ENCODE peak calls at places on chromosomes 4 and X, in six cellular contexts. T is A549, V is GM12878, B is HepG2, O is SK-N-SH, X is H1. U is an unnamed sample.

GRCh38 chr4:26238782-26239647 is 81.8 kb upstream of the RBPJ start:
- DNase-seq in B (peak; percentile 8), O (no peak), X (no peak), T (no peak), V (no peak), U (no peak)

GRCh38 chr4:7154351-7154981 is 37.9 kb upstream of the SORCS2 start:
- DNase-seq in V (no peak), O (no peak), T (no peak), X (no peak), B (no peak), U (no peak)

GRCh38 chrX:12319012-12319519 is 180.8 kb downstream of the FRMPD4 start:
- DNase-seq in V (no peak), B (no peak), T (no peak), X (no peak), O (no peak), U (no peak)

GRCh38 chrX:118156254-118156952 is 39.8 kb upstream of the KLHL13 start:
- DNase-seq in X (no peak), B (peak; percentile 32), T (no peak), V (no peak), O (no peak), U (no peak)

GRCh38 chr4:145909331-145909730 is 29.3 kb downstream of the ZNF827 start:
- DNase-seq in B (no peak), O (peak; percentile 20), X (peak; percentile 82), T (peak; percentile 74), V (no peak), U (peak; percentile 22)

GRCh38 chr4:61320154-61320553 is 120.0 kb downstream of the ADGRL3 start:
- DNase-seq in B (no peak), T (no peak), O (no peak), X (no peak), V (no peak), U (no peak)

GRCh38 chrX:13177921-13178320 is 133.5 kb upstream of the FAM9C start:
- DNase-seq in T (no peak), O (no peak), V (no peak), B (no peak), X (no peak), U (no peak)

GRCh38 chr4:41619161-41619560 is 81.2 kb downstream of the LIMCH1 start:
- DNase-seq in O (no peak), T (no peak), B (no peak), X (peak; percentile 59), V (no peak), U (no peak)

GRCh38 chr4:76296421-76296820 is 10.1 kb upstream of the STBD1 start:
- DNase-seq in V (no peak), X (no peak), O (no peak), B (no peak), T (no peak), U (no peak)

GRCh38 chr4:139913398-139913990 is 240.5 kb downstream of the MAML3 start:
- DNase-seq in O (no peak), B (peak; percentile 44), T (no peak), X (no peak), V (no peak), U (no peak)

GRCh38 chr4:48602763-48603162 is 112.7 kb downstream of the ZAR1 start:
- DNase-seq in T (no peak), B (no peak), V (no peak), O (no peak), X (no peak), U (no peak)

GRCh38 chrX:119757979-119758681 is at the start of gene SOWAHD:
- DNase-seq in T (no peak), V (no peak), B (peak; percentile 50), X (peak; percentile 71), O (peak; percentile 63), U (peak; percentile 52)

GRCh38 chr4:12393631-12394262 is 965.1 kb upstream of the HS3ST1 start:
- DNase-seq in V (no peak), B (no peak), O (no peak), X (no peak), T (no peak), U (no peak)

GRCh38 chr4:94546949-94547348 is 95.2 kb downstream of the PDLIM5 start:
- DNase-seq in B (no peak), V (no peak), T (no peak), O (no peak), X (no peak), U (no peak)

GRCh38 chr4:94540476-94540875 is 88.7 kb downstream of the PDLIM5 start:
- DNase-seq in O (no peak), T (no peak), V (no peak), X (no peak), B (no peak), U (no peak)

GRCh38 chr4:94544811-94545210 is 93.1 kb downstream of the PDLIM5 start:
- DNase-seq in O (no peak), B (peak; percentile 10), T (no peak), X (no peak), V (no peak), U (no peak)

GRCh38 chr4:94548571-94548970 is 96.8 kb downstream of the PDLIM5 start:
- DNase-seq in O (no peak), X (no peak), T (peak; percentile 9), B (peak; percentile 71), V (no peak), U (peak; percentile 69)

DNA sequence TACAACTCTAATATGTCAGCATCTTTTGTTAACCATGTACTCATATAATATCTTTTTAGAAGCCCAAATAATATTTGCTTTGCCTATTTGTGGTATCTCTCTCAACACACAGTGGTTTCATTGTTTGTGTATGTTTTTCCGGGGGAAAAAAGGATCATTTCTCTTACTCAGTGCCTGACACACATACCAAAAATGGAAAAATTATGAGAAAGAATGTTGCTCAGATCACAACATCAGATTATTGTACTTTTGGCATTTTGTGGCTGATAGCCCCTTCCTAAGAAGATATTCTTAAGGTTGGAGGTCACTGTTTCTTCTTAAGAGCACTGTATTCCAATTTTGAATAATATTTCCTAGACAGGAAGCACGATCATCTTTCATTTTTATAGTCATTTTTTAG is 93.6 kb downstream of the PDLIM5 start:
- DNase-seq in X (no peak), V (no peak), T (no peak), B (peak; percentile 71), O (no peak), U (no peak)
- TF ChIP-seq RAD21 in X (no peak), V (no peak), T (no peak), B (no peak), O (no peak), U (no peak)

GRCh38 chr4:109432676-109433075 is 939 bp upstream of the SEC24B start:
- DNase-seq in B (no peak), X (no peak), V (no peak), T (no peak), O (no peak), U (no peak)

GRCh38 chr4:109434007-109434792 is 585 bp downstream of the SEC24B start:
- DNase-seq in V (no peak), O (peak; percentile 64), T (no peak), B (peak; percentile 18), X (peak; percentile 56), U (no peak)

GRCh38 chr4:109434793-109435080 is 1.1 kb downstream of the SEC24B start:
- DNase-seq in X (no peak), V (no peak), B (no peak), O (no peak), T (no peak), U (no peak)

GRCh38 chr4:109432203-109432602 is 1.4 kb upstream of the SEC24B start:
- DNase-seq in V (no peak), O (no peak), T (no peak), B (no peak), X (no peak), U (no peak)

DNA sequence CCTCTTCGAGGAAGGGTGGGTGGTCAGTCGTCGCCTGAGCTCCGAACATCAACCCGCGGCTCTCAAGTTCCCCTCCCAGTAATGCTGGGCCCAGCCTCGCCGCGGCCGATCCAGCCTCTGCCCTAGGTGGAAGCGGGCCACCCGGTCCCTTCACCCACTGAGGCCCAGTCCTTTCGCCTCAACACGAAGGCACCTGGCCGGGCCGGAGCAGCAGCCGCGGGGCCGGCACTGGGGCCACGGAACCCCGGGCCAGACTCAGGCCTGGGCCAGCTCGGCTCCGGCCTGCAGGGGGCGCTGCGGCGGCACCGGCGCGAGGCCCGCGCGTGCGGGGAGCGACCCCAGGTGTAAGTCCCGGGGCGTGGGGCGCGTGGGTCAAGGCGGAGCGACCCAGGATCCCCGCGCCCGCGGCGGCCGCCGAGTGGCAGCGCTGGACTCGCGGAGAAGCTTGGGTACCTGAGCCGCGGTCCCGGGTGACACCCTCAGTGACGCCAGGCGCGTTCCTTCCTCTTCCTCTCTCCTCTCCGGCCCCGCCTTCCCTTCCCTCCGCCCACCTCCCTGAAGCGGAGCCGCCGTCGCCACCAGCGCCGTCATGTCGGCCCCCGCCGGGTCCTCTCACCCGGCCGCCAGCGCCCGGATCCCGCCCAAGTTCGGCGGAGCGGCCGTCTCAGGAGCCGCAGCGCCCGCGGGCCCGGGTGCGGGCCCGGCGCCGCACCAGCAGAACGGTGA is at the start of gene SEC24B:
- DNase-seq in T (peak; percentile 47), X (peak; percentile 94), B (peak; percentile 73), O (peak; percentile 93), V (peak; percentile 43), U (peak; percentile 87)
- TF ChIP-seq EP300 in T (no peak), X (no peak), B (no peak), O (no peak), V (no peak), U (no peak)

GRCh38 chrX:1433646-1434357 is 18.9 kb downstream of the ASMTL start:
- DNase-seq in X (no peak), V (no peak), O (no peak), T (no peak), B (no peak), U (no peak)

GRCh38 chrX:1440506-1440905 is 12.2 kb downstream of the ASMTL start:
- DNase-seq in V (no peak), B (no peak), X (no peak), O (no peak), T (no peak), U (no peak)

GRCh38 chrX:1435241-1435900 is 17.3 kb downstream of the ASMTL start:
- DNase-seq in O (no peak), V (no peak), T (no peak), B (no peak), X (no peak), U (no peak)

GRCh38 chrX:1430451-1430850 is 22.3 kb downstream of the ASMTL start:
- DNase-seq in O (no peak), X (no peak), B (no peak), V (no peak), T (no peak), U (no peak)

GRCh38 chrX:1434871-1435240 is 17.9 kb downstream of the ASMTL start:
- DNase-seq in B (no peak), O (no peak), V (no peak), X (no peak), T (no peak), U (no peak)
- TF ChIP-seq RAD21 in B (no peak), O (no peak), V (no peak), X (no peak), T (no peak), U (no peak)

DNA sequence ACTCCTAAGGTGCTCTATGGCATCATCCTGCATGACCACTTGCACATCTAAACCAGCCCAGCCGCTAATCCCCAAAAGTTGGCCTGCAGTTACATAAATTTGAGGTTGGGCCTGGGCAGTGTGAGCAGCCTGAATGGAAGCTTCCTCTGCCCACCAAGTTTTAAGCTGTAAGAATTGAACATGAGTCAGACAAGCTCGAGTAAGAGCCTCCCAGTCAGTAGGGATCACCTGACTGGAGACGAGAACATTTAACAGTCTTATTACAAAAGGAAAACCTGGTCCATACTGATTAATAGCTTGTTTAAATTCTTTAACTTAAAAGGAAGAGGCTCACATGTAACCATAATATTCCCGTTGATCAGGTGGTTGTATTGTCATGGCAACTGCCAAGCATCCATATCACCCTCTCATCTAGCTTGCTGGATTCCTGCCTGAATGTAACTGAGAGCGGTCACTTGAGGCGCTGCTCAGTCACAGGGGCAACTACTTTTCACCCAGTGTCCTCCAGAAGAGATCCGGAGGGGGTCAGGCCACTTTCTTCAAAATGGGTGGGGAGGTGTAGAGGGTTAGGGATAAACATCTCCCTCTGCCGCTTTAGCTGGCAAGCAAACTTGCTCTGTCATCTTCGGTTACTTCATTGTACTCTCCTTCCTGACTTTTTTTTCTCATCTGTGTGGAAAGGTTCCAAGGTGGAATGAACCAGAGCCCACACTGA is 56.6 kb upstream of the WDR1 start:
- DNase-seq in X (no peak), B (no peak), O (no peak), V (no peak), T (no peak), U (peak; percentile 96)
- TF ChIP-seq EP300 in X (no peak), B (no peak), O (no peak), V (no peak), T (no peak), U (peak; percentile 95)

U was measured in K562.